ENCODE peak calls at places on chromosomes 3 and 15, in six cellular contexts. U is A549, H is dorsolateral prefrontal cortex, I is stomach, W is neural progenitor cell, Z is uterus. K is an unnamed sample.

GRCh38 chr3:71536376-71536965 is 47.1 kb downstream of the FOXP1 start:
- DNase-seq in U (no peak), H (no peak), I (no peak), W (no peak), Z (no peak), K (no peak)

GRCh38 chr3:126418661-126419131 is 24.0 kb downstream of the CFAP100 start:
- DNase-seq in U (no peak), H (peak; percentile 22), I (peak; percentile 15), W (no peak), Z (no peak), K (no peak)

GRCh38 chr3:66593978-66594377 is 93.2 kb upstream of the LRIG1 start:
- DNase-seq in U (peak; percentile 21), H (no peak), I (no peak), W (no peak), Z (no peak), K (no peak)

GRCh38 chr3:14267976-14268375 is 89.4 kb downstream of the LSM3 start:
- DNase-seq in U (no peak), H (no peak), I (no peak), W (no peak), Z (no peak), K (no peak)

GRCh38 chr15:99106417-99107220 is 1.7 kb downstream of the SYNM start:
- DNase-seq in U (no peak), H (no peak), I (no peak), W (no peak), Z (no peak), K (no peak)

GRCh38 chr15:51129513-51130197 is 34.9 kb upstream of the TNFAIP8L3 start:
- DNase-seq in U (no peak), H (no peak), I (no peak), W (no peak), Z (no peak), K (no peak)

GRCh38 chr3:87436781-87437543 is 160.6 kb upstream of the POU1F1 start:
- DNase-seq in U (no peak), H (no peak), I (no peak), W (no peak), Z (no peak), K (no peak)

GRCh38 chr3:38455639-38456430 is 2.1 kb downstream of the ACVR2B start:
- DNase-seq in U (no peak), H (no peak), I (no peak), W (peak; percentile 8), Z (peak; percentile 59), K (peak; percentile 76)

GRCh38 chr3:108132727-108133373 is 42.0 kb upstream of the CD47 start:
- DNase-seq in U (peak; percentile 13), H (no peak), I (no peak), W (peak; percentile 34), Z (no peak), K (no peak)

GRCh38 chr15:75468908-75469307 is 17.4 kb upstream of the SIN3A start:
- DNase-seq in U (no peak), H (no peak), I (no peak), W (no peak), Z (no peak), K (no peak)

GRCh38 chr3:128555098-128555825 is 62.3 kb upstream of the GATA2 start:
- DNase-seq in U (no peak), H (no peak), I (no peak), W (peak; percentile 43), Z (peak; percentile 76), K (peak; percentile 48)

GRCh38 chr3:52440249-52440551 is 4.7 kb downstream of the SEMA3G start:
- DNase-seq in U (no peak), H (no peak), I (no peak), W (no peak), Z (no peak), K (no peak)

GRCh38 chr3:195613468-195614069 is 29.8 kb upstream of the APOD start:
- DNase-seq in U (no peak), H (no peak), I (peak; percentile 3), W (no peak), Z (no peak), K (no peak)

GRCh38 chr15:47516576-47517371 is 200.5 kb upstream of the SEMA6D start:
- DNase-seq in U (no peak), H (no peak), I (no peak), W (no peak), Z (no peak), K (no peak)

GRCh38 chr3:41405466-41405865 is 206.2 kb downstream of the CTNNB1 start:
- DNase-seq in U (no peak), H (no peak), I (no peak), W (no peak), Z (no peak), K (no peak)

GRCh38 chr3:67389176-67389575 is 265.2 kb downstream of the SUCLG2 start:
- DNase-seq in U (no peak), H (no peak), I (no peak), W (no peak), Z (no peak), K (no peak)

GRCh38 chr3:171055336-171056178 is 29.0 kb upstream of the SLC2A2 start:
- DNase-seq in U (peak; percentile 28), H (no peak), I (no peak), W (no peak), Z (no peak), K (no peak)

GRCh38 chr3:171056528-171056927 is 30.0 kb upstream of the SLC2A2 start:
- DNase-seq in U (no peak), H (no peak), I (no peak), W (no peak), Z (no peak), K (no peak)

GRCh38 chr3:171054231-171054630 is 27.7 kb upstream of the SLC2A2 start:
- DNase-seq in U (no peak), H (no peak), I (no peak), W (no peak), Z (no peak), K (no peak)

GRCh38 chr3:171057075-171057474 is 30.6 kb upstream of the SLC2A2 start:
- DNase-seq in U (no peak), H (no peak), I (no peak), W (no peak), Z (no peak), K (no peak)

GRCh38 chr3:171054921-171055320 is 28.4 kb upstream of the SLC2A2 start:
- DNase-seq in U (no peak), H (no peak), I (no peak), W (no peak), Z (no peak), K (no peak)
- H3K4me3 ChIP-seq in U (no peak overlapping the region), H (no peak overlapping the region), I (no peak overlapping the region), W (no peak overlapping the region), Z (no peak overlapping the region), K (no peak overlapping the region)

GRCh38 chr3:32525720-32526119 is 23.1 kb upstream of the CMTM6 start:
- DNase-seq in U (no peak), H (no peak), I (no peak), W (no peak), Z (no peak), K (no peak)
- TF ChIP-seq CTCF in U (no peak), H (no peak), I (no peak), W (no peak), Z (no peak), K (no peak)

DNA sequence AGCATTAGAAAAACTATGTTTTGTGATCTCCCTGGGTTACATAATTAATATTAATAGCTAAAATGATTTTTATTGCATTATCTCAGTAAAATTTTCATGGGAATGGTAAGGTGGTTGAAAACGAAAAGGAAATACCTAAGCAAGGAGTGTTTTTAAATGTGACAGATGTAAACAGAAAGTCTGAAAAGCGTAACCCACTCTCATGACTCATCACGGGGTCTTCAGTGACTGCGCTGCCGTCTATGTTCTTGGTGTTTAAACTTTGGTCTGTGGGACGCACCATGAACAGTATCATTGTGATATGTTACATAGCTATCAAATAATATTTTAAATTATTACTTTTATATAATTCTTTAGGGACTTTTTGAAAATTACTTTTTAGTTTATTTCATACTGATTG is 19.8 kb downstream of the LRCH3 start:
- DNase-seq in U (no peak), H (no peak), I (no peak), W (no peak), Z (no peak), K (no peak)
- H3K27ac ChIP-seq in U (no peak overlapping the region), H (peak overlapping the region; percentile 25), I (peak overlapping the region; percentile 30), W (no peak overlapping the region), Z (peak overlapping the region; percentile 75), K (no peak overlapping the region)

GRCh38 chr3:183553263-183554026 is 2.1 kb downstream of the KLHL6 start:
- DNase-seq in U (no peak), H (no peak), I (no peak), W (no peak), Z (no peak), K (no peak)
- H3K4me3 ChIP-seq in U (no peak overlapping the region), H (no peak overlapping the region), I (peak overlapping the region; percentile 7), W (no peak overlapping the region), Z (no peak overlapping the region), K (no peak overlapping the region)

GRCh38 chr15:80752204-80752603 is 27.0 kb upstream of the CEMIP start:
- DNase-seq in U (no peak), H (no peak), I (no peak), W (no peak), Z (no peak), K (no peak)
- TF ChIP-seq CTCF in U (no peak), H (no peak), I (no peak), W (no peak), Z (no peak), K (no peak)

DNA sequence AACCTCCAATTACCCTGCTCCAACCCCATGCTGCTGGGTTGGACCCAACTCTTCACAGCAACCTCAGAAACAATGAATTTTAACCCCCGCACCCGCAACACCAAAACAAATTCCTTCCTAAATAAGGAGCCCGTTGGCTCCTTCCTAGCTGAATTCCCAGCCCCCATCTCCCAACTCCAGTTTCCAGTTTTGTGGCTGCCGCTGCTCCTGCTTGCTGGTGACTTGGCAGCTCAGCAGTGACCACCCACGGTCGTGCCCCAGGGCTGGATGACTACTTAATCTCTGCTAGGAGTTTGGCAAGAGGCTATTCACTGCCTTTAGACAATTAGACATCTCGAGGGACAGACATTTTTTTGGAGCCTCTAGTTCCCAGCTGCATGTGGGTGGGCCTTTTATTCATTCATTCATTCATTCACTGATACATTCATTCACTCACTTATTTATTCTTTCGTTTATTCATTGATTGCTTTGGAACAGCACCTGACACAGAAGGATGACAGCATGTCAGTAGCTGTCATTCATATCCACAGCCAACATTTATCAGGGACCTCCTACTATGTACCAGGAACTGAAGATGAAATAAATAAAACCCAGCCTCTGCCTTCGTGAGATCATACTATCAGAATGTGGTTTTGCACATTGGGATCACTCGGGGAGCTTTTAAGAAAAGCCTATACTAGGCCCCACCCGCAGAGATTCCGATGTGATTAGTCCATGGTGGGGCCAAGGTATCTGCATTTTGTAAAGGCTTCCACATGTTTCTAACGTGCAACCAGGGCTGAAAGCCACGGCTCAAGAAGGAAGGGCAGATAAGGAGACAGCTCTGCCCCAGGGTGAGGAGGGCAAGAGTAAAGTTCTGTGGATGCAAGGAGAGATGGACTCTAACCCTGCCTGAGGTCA is 256.5 kb downstream of the SHQ1 start:
- DNase-seq in U (no peak), H (no peak), I (no peak), W (peak; percentile 86), Z (peak; percentile 43), K (peak; percentile 78)
- H3K27ac ChIP-seq in U (peak overlapping the region; percentile 52), H (no peak overlapping the region), I (no peak overlapping the region), W (peak overlapping the region; percentile 87), Z (peak overlapping the region; percentile 9), K (peak overlapping the region; percentile 49)

GRCh38 chr15:52199271-52199670 is 8.1 kb upstream of the GNB5 start:
- DNase-seq in U (no peak), H (no peak), I (no peak), W (no peak), Z (no peak), K (no peak)
- H3K4me3 ChIP-seq in U (no peak overlapping the region), H (no peak overlapping the region), I (no peak overlapping the region), W (no peak overlapping the region), Z (no peak overlapping the region), K (no peak overlapping the region)

K was measured in tibial artery.